ENCODE peak calls at places on chromosomes 1 and 21, in five cellular contexts. H, D, F, P and V are unnamed samples.

GRCh38 chr1:92259350-92259749 is 39.4 kb downstream of the GLMN start:
- DNase-seq in H (no peak), D (peak), F (no peak), P (no peak), V (no peak)

GRCh38 chr1:57450981-57451380 is 27.1 kb upstream of the DAB1 start:
- DNase-seq in H (no peak), D (no peak), F (no peak), P (no peak), V (no peak)

GRCh38 chr1:110645962-110646735 is 28.6 kb downstream of the KCNA3 start:
- DNase-seq in H (no peak), D (peak), F (no peak), P (no peak), V (no peak)

GRCh38 chr1:110916669-110917306 is 43.8 kb downstream of the CD53 start:
- DNase-seq in H (peak), D (peak), F (peak), P (no peak), V (no peak)

GRCh38 chr1:67586596-67586995 is 98.4 kb upstream of the GADD45A start:
- DNase-seq in H (no peak), D (peak), F (no peak), P (no peak), V (no peak)

GRCh38 chr1:50976890-50977574 is 7.0 kb downstream of the CDKN2C start:
- DNase-seq in H (peak), D (peak), F (peak), P (no peak), V (peak)

GRCh38 chr1:35708179-35708891 is 10.3 kb downstream of the C1orf216 start:
- DNase-seq in H (no peak), D (no peak), F (no peak), P (no peak), V (peak)

GRCh38 chr1:208203127-208203847 is 40.9 kb downstream of the PLXNA2 start:
- DNase-seq in H (peak), D (peak), F (no peak), P (no peak), V (no peak)

GRCh38 chr1:241603626-241604337 is 36.4 kb downstream of the CHML start:
- DNase-seq in H (no peak), D (peak), F (no peak), P (no peak), V (no peak)

GRCh38 chr1:52032785-52033131 is 852 bp downstream of the KTI12 start:
- DNase-seq in H (peak), D (peak), F (peak), P (no peak), V (peak)

GRCh38 chr1:207003216-207003615 is 29.3 kb downstream of the C1orf116 start:
- DNase-seq in H (no peak), D (no peak), F (no peak), P (no peak), V (no peak)

GRCh38 chr21:44564099-44564498 is 5.5 kb upstream of the KRTAP10-3 start:
- DNase-seq in H (no peak), D (no peak), F (no peak), P (no peak), V (no peak)

GRCh38 chr1:53891678-53892077 is 2.1 kb upstream of the YIPF1 start:
- DNase-seq in H (no peak), D (no peak), F (no peak), P (no peak), V (no peak)

GRCh38 chr1:160619742-160620277 is 27.0 kb downstream of the SLAMF1 start:
- DNase-seq in H (no peak), D (no peak), F (no peak), P (no peak), V (no peak)

GRCh38 chr1:156582388-156583022 is 3.0 kb downstream of the TTC24 start:
- DNase-seq in H (no peak), D (no peak), F (no peak), P (no peak), V (no peak)

GRCh38 chr1:229461032-229461668 is 27.3 kb upstream of the ACTA1 start:
- DNase-seq in H (no peak), D (no peak), F (no peak), P (no peak), V (no peak)

GRCh38 chr1:81681570-81681969 is 119.2 kb upstream of the ADGRL2 start:
- DNase-seq in H (no peak), D (peak), F (no peak), P (no peak), V (no peak)

GRCh38 chr1:230194525-230194924 is 127.5 kb downstream of the GALNT2 start:
- DNase-seq in H (no peak), D (no peak), F (no peak), P (no peak), V (peak)

GRCh38 chr1:121458291-121459048 is 273.7 kb downstream of the SRGAP2C start:
- DNase-seq in H (no peak), D (no peak), F (no peak), P (peak), V (no peak)

GRCh38 chr1:200228081-200228480 is 181.8 kb downstream of the ZNF281 start:
- DNase-seq in H (no peak), D (no peak), F (no peak), P (no peak), V (no peak)

GRCh38 chr1:1330366-1331067 is 563 bp upstream of the TAS1R3 start:
- DNase-seq in H (no peak), D (no peak), F (no peak), P (no peak), V (peak)

GRCh38 chr21:46634966-46635323 is 529 bp upstream of the PRMT2 start:
- DNase-seq in H (peak), D (peak), F (no peak), P (peak), V (peak)

GRCh38 chr1:115764541-115764940 is 4.0 kb downstream of the CASQ2 start:
- DNase-seq in H (peak), D (peak), F (peak), P (no peak), V (peak)

GRCh38 chr1:62906428-62906886 is 122.5 kb downstream of the ATG4C start:
- DNase-seq in H (peak), D (peak), F (peak), P (no peak), V (peak)

GRCh38 chr1:232844791-232845190 is 39.6 kb downstream of the MAP10 start:
- DNase-seq in H (peak), D (peak), F (no peak), P (no peak), V (no peak)

GRCh38 chr1:168092566-168093355 is 44.0 kb downstream of the GPR161 start:
- DNase-seq in H (peak), D (no peak), F (peak), P (no peak), V (peak)

GRCh38 chr1:47564570-47564969 is 126.7 kb downstream of the FOXD2 start:
- DNase-seq in H (no peak), D (no peak), F (no peak), P (no peak), V (no peak)

GRCh38 chr1:167492509-167492910 is 25.8 kb downstream of the CD247 start:
- DNase-seq in H (no peak), D (no peak), F (no peak), P (peak), V (no peak)

GRCh38 chr1:185850366-185850765 is 116.2 kb downstream of the HMCN1 start:
- DNase-seq in H (no peak), D (peak), F (no peak), P (no peak), V (no peak)

GRCh38 chr21:43805275-43805800 is 16.0 kb downstream of the RRP1 start:
- DNase-seq in H (no peak), D (no peak), F (no peak), P (peak), V (no peak)

GRCh38 chr1:98702976-98703375 is 41.5 kb downstream of the SNX7 start:
- DNase-seq in H (no peak), D (peak), F (no peak), P (no peak), V (no peak)

GRCh38 chr1:226646026-226646869 is 92.8 kb downstream of the ITPKB start:
- DNase-seq in H (no peak), D (no peak), F (no peak), P (no peak), V (peak)

GRCh38 chr1:46643368-46643775 is 24.8 kb downstream of the ATPAF1 start:
- DNase-seq in H (peak), D (peak), F (no peak), P (no peak), V (no peak)

GRCh38 chr1:245971711-245972085 is 535.4 kb downstream of the SMYD3 start:
- DNase-seq in H (no peak), D (peak), F (no peak), P (no peak), V (no peak)

GRCh38 chr1:230575886-230576477 is 66.3 kb upstream of the COG2 start:
- DNase-seq in H (no peak), D (no peak), F (no peak), P (no peak), V (no peak)

GRCh38 chr1:27596261-27596660 is 7.7 kb downstream of the AHDC1 start:
- DNase-seq in H (no peak), D (no peak), F (no peak), P (no peak), V (no peak)

GRCh38 chr1:93600663-93601062 is 81.0 kb downstream of the BCAR3 start:
- DNase-seq in H (no peak), D (no peak), F (no peak), P (no peak), V (no peak)
- TF ChIP-seq RCOR1 in H (no peak), D (no peak), F (no peak), P (no peak), V (no peak)

DNA sequence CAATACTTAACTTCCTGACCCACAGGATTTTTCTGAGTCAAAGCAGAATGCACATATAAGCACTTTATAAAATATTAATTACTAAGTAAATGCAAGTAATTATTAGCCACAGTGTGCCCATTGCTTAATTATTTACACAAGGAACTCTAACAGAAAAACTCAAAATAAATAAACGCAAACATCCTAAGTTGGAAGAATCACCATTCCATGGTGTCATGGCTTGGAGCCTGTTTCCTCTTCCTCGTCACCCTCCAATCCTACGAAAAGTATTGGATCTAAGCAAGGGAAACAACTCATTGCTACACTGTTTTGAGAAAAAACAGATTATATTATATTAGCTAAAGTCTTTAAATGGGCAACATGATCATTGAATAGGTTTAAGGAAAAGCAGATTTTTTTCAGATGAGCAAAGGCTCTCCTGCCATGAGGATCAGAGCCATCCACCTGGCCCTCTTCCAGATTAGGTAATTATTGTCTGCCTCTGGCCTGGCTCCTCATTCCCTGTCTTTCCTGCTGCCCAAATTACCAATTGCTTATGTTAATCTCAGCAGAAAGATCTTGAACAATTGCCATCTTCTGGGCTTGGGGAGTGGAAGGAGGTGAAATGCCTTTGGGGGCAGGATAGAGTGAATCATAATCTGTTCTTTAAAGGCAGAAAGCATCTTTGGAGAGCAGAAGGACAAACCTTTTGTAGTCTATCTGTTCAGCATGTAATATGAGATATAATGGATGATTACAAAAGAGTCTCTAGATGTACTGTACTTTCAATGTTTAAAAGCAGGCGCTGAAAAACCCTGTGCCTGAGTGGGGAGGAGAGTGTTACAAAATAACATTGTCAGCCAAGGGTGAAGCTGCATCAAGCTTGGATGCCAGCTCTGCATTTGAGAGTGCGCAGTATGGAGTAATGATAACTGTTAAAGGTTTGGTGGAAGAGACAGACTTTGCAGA is 121.2 kb downstream of the DUSP10 start:
- DNase-seq in H (peak), D (peak), F (no peak), P (no peak), V (peak)
- TF ChIP-seq RCOR1 in H (no peak), D (no peak), F (no peak), P (no peak), V (no peak)

GRCh38 chr21:30340714-30341573 is 3.5 kb upstream of the KRTAP27-1 start:
- DNase-seq in H (peak), D (peak), F (peak), P (no peak), V (peak)
- TF ChIP-seq RCOR1 in H (no peak), D (no peak), F (no peak), P (no peak), V (no peak)

DNA sequence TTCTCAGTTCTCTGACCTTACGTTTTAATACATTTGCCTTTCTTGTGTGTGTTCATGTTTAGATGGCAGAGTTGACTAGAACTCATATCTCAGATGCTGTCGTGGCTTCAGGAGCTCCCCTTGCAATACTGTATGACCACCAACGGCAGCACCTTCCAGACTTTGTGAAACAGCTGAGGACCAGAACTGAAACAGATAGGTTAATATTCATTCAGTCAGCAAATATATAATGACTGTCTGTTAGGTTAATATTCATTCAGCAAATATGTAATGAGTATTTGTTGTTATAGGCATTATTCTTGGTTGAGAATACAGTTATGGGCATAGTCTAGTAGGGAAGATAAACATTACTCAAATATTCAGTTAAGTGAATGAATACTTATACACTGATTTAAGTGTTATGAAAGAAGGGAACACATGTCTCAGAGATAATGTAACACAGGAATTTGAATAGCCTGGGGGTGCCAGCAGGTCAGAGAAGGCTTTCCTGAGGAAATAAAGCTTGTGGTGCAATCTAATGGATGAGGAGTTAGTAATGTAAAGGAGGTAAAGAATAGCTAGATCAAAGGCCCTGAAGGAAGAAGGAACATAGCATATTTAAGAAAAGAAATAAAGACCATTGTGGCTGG is 88.5 kb downstream of the CEP350 start:
- DNase-seq in H (no peak), D (peak), F (no peak), P (no peak), V (no peak)
- TF ChIP-seq RCOR1 in H (no peak), D (no peak), F (no peak), P (no peak), V (no peak)

GRCh38 chr1:203320546-203321272 is 15.4 kb downstream of the BTG2 start:
- DNase-seq in H (no peak), D (peak), F (peak), P (no peak), V (no peak)
- TF ChIP-seq RCOR1 in H (no peak), D (no peak), F (no peak), P (no peak), V (no peak)

GRCh38 chr1:205491794-205492193 is 12.7 kb upstream of the CDK18 start:
- DNase-seq in H (no peak), D (no peak), F (no peak), P (no peak), V (no peak)

GRCh38 chr1:205486258-205486657 is 18.2 kb upstream of the CDK18 start:
- DNase-seq in H (no peak), D (no peak), F (no peak), P (no peak), V (no peak)

GRCh38 chr1:205492201-205492667 is 12.2 kb upstream of the CDK18 start:
- DNase-seq in H (no peak), D (no peak), F (no peak), P (no peak), V (no peak)

GRCh38 chr1:205484985-205485967 is 19.2 kb upstream of the CDK18 start:
- DNase-seq in H (peak), D (peak), F (peak), P (no peak), V (peak)

DNA sequence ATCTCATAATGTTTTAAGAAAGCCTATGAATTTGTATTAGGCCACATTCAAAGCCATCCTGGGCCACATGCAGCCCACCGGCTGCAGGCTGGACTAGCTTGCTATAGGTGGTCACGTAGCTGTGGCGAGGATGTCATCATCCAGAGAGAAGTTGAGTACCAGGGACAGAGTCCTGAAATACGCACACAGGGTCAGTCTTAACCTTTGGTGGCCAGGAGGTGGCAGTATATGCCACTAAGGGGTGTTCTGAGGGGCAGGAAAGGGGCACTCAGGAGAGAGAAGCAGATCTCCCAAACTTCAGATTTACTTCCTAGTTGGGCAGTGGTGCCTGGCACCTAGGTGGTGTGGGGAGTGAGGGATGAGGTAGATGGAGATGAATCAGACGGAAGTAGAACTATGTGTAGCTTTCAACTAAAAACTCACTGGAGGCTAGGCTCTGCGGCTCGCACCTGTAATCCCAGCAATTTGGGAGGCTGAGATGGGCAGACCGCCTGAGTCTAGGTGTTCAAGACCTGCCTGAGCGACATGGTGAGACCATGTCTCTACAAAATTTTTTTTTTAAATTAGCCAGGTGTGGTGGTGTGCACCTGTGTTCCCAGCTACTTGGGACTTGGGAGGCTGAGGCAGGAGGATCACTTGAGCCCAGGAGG is 16.3 kb upstream of the CDK18 start:
- DNase-seq in H (peak), D (peak), F (peak), P (no peak), V (peak)
- TF ChIP-seq RCOR1 in H (no peak), D (no peak), F (peak), P (no peak), V (no peak)

DNA sequence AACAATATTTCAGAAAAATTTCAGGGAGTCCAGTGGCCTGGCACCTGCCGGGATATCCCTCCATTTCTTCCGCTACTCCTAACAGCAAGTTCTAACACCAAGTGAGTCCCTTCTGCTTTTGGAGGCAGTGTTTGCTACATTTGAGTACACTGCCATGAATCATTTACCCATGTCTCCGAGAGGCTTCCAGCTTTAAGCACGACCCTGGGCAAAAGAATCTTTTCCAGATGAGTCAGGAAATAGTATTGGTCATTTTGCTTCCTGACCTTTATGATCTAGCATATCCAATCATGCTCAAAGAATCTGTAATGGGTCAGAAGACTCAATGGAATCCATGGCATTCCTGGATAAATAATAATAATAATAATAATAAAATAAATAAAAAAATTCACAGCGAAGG is 60.7 kb upstream of the FMN2 start:
- DNase-seq in H (peak), D (peak), F (no peak), P (no peak), V (no peak)
- TF ChIP-seq RCOR1 in H (no peak), D (peak), F (no peak), P (no peak), V (no peak)